ENCODE peak calls at places on chromosomes 6 and 20, in four cellular contexts. T is amniotic stem cell, W is SHP77 treated with DMSO at 0.1 percent for 48 hours, O is NCI-H2081. Z is an unnamed sample.

GRCh38 chr6:134282816-134283215 is 35.1 kb downstream of the SGK1 start:
- DNase-seq in T (no peak), W (no peak), O (no peak), Z (no peak)

GRCh38 chr6:125986956-125987617 is 747 bp downstream of the TRMT11 start:
- DNase-seq in T (no peak), W (peak; percentile 26), O (peak; percentile 27), Z (no peak)

GRCh38 chr20:34709836-34710567 is 5.9 kb downstream of the TP53INP2 start:
- DNase-seq in T (peak; percentile 16), W (no peak), O (peak; percentile 78), Z (peak; percentile 30)

GRCh38 chr20:341682-342081 is 5.2 kb upstream of the NRSN2 start:
- DNase-seq in T (no peak), W (no peak), O (peak; percentile 20), Z (no peak)

GRCh38 chr6:72218125-72218524 is 331.8 kb downstream of the RIMS1 start:
- DNase-seq in T (no peak), W (no peak), O (peak; percentile 32), Z (peak; percentile 5)

GRCh38 chr20:35021831-35022230 is 66.2 kb downstream of the MYH7B start:
- DNase-seq in T (no peak), W (no peak), O (no peak), Z (no peak)

GRCh38 chr6:145295746-145296145 is 439.6 kb downstream of the EPM2A start:
- DNase-seq in T (no peak), W (no peak), O (no peak), Z (no peak)

GRCh38 chr6:106257195-106257594 is 68.4 kb downstream of the ATG5 start:
- DNase-seq in T (no peak), W (no peak), O (no peak), Z (no peak)

GRCh38 chr20:34215711-34216381 is 25.4 kb upstream of the ASIP start:
- DNase-seq in T (peak; percentile 54), W (peak; percentile 78), O (peak; percentile 59), Z (peak; percentile 26)

GRCh38 chr6:142653710-142654274 is 291.2 kb downstream of the HIVEP2 start:
- DNase-seq in T (no peak), W (no peak), O (no peak), Z (no peak)

GRCh38 chr20:52105045-52105572 is 86.5 kb downstream of the ZFP64 start:
- DNase-seq in T (no peak), W (no peak), O (peak; percentile 49), Z (no peak)

GRCh38 chr6:130466052-130466743 is 100.4 kb downstream of the TMEM200A start:
- DNase-seq in T (no peak), W (no peak), O (no peak), Z (no peak)

GRCh38 chr6:163416640-163417253 is 2.2 kb downstream of the QKI start:
- DNase-seq in T (peak; percentile 61), W (peak; percentile 23), O (peak; percentile 11), Z (peak; percentile 24)

GRCh38 chr6:5746392-5747140 is 260.2 kb downstream of the NRN1 start:
- DNase-seq in T (no peak), W (no peak), O (peak; percentile 9), Z (no peak)

GRCh38 chr6:151112130-151112529 is 127.6 kb upstream of the AKAP12 start:
- DNase-seq in T (no peak), W (no peak), O (no peak), Z (no peak)

GRCh38 chr6:131909408-131910218 is 41.6 kb downstream of the CCN2 start:
- DNase-seq in T (no peak), W (peak; percentile 48), O (peak; percentile 66), Z (peak; percentile 2)

GRCh38 chr6:40471243-40471642 is 115.9 kb downstream of the LRFN2 start:
- DNase-seq in T (no peak), W (no peak), O (no peak), Z (no peak)

GRCh38 chr6:37024665-37025337 is 19.3 kb downstream of the FGD2 start:
- DNase-seq in T (no peak), W (no peak), O (no peak), Z (peak; percentile 38)

GRCh38 chr20:8473459-8473858 is 341.4 kb downstream of the PLCB1 start:
- DNase-seq in T (no peak), W (peak; percentile 43), O (peak; percentile 16), Z (peak; percentile 24)

GRCh38 chr6:145544031-145544430 is 191.3 kb downstream of the EPM2A start:
- DNase-seq in T (no peak), W (no peak), O (no peak), Z (no peak)

GRCh38 chr20:50336631-50337030 is 146.0 kb downstream of the CEBPB start:
- DNase-seq in T (no peak), W (no peak), O (no peak), Z (no peak)

GRCh38 chr6:81751388-81752083 is 945 bp downstream of the TENT5A start:
- DNase-seq in T (no peak), W (no peak), O (no peak), Z (no peak)

GRCh38 chr6:111871207-111871606 is 2.0 kb downstream of the FYN start:
- DNase-seq in T (no peak), W (no peak), O (no peak), Z (no peak)

GRCh38 chr6:83852528-83853177 is 507 bp upstream of the RIPPLY2 start:
- DNase-seq in T (no peak), W (no peak), O (peak; percentile 54), Z (no peak)

GRCh38 chr6:128487746-128488145 is 32.7 kb downstream of the PTPRK start:
- DNase-seq in T (no peak), W (no peak), O (no peak), Z (no peak)

GRCh38 chr6:36224918-36225461 is 28.4 kb downstream of the BRPF3 start:
- DNase-seq in T (no peak), W (no peak), O (no peak), Z (no peak)

GRCh38 chr6:37020426-37021211 is 15.2 kb downstream of the FGD2 start:
- DNase-seq in T (no peak), W (no peak), O (peak; percentile 38), Z (no peak)

GRCh38 chr6:73811706-73812105 is 115.7 kb downstream of the CD109 start:
- DNase-seq in T (no peak), W (no peak), O (no peak), Z (no peak)

GRCh38 chr20:61797200-61797599 is 268.5 kb downstream of the TAF4 start:
- DNase-seq in T (no peak), W (no peak), O (no peak), Z (no peak)

GRCh38 chr6:119830494-119831295 is 481.1 kb upstream of the MAN1A1 start:
- DNase-seq in T (no peak), W (no peak), O (no peak), Z (no peak)

Z was measured in NCI-H446 treated with DMSO at 0.1 percent for 48 hours.